ENCODE peak calls at places on chromosome 3, in five cellular contexts. U is stimulated activated CD4-positive, alpha-beta T cell treated with anti-CD3 and anti-CD28 coated beads, Interleukin-1b, Interleukin-23, amount 100 ng/mL, for 24 hours; I is activated CD4-positive, alpha-beta T cell treated with anti-CD3 and anti-CD28 coated beads, Interleukin-2, amount 50 U/mL, for 24 hours; L is endothelial cell; W is DMS153. T is an unnamed sample.
A peak's percentile ranks its signal among the peaks of the same experiment; 100 is the strongest.

GRCh38 chr3:179700716-179701115 is 47.9 kb downstream of the USP13 start:
- DNase-seq in U (no peak), I (no peak), L (no peak), W (no peak), T (no peak)

GRCh38 chr3:177640319-177640997 is 443.2 kb upstream of the TBL1XR1 start:
- DNase-seq in U (no peak), I (no peak), L (no peak), W (peak; percentile 96), T (no peak)

GRCh38 chr3:36178018-36178417 is 202.3 kb upstream of the STAC start:
- DNase-seq in U (no peak), I (no peak), L (no peak), W (no peak), T (no peak)

GRCh38 chr3:71010731-71011455 is 572.6 kb downstream of the FOXP1 start:
- DNase-seq in U (peak; percentile 57), I (peak; percentile 30), L (no peak), W (peak; percentile 46), T (no peak)

GRCh38 chr3:147392083-147392916 is 14.0 kb downstream of the ZIC4 start:
- DNase-seq in U (no peak), I (no peak), L (peak; percentile 82), W (no peak), T (no peak)

GRCh38 chr3:131530843-131531242 is 28.1 kb upstream of the MRPL3 start:
- DNase-seq in U (no peak), I (no peak), L (no peak), W (no peak), T (no peak)

GRCh38 chr3:172224560-172225214 is 185.3 kb downstream of the FNDC3B start:
- DNase-seq in U (no peak), I (no peak), L (no peak), W (peak; percentile 97), T (no peak)

GRCh38 chr3:122200681-122201080 is 17.2 kb downstream of the CASR start:
- DNase-seq in U (no peak), I (no peak), L (no peak), W (peak; percentile 78), T (no peak)

GRCh38 chr3:5053021-5053831 is 68.9 kb upstream of the ARL8B start:
- DNase-seq in U (no peak), I (no peak), L (no peak), W (no peak), T (peak; percentile 28)

GRCh38 chr3:85342915-85343314 is 384.1 kb downstream of the CADM2 start:
- DNase-seq in U (no peak), I (no peak), L (peak; percentile 44), W (no peak), T (no peak)

GRCh38 chr3:71128951-71129350 is 454.6 kb downstream of the FOXP1 start:
- DNase-seq in U (no peak), I (no peak), L (no peak), W (no peak), T (no peak)

GRCh38 chr3:98034486-98034885 is 629 bp downstream of the GABRR3 start:
- DNase-seq in U (no peak), I (no peak), L (no peak), W (no peak), T (no peak)

GRCh38 chr3:113111308-113111707 is 100.0 kb upstream of the BOC start:
- DNase-seq in U (no peak), I (no peak), L (no peak), W (no peak), T (no peak)

GRCh38 chr3:157261000-157261399 is 101.1 kb upstream of the CCNL1 start:
- DNase-seq in U (no peak), I (no peak), L (no peak), W (no peak), T (no peak)

GRCh38 chr3:74489393-74489792 is 125.1 kb downstream of the CNTN3 start:
- DNase-seq in U (no peak), I (no peak), L (no peak), W (no peak), T (no peak)